ENCODE peak calls at places on chromosomes 5 and 9, in eight cellular contexts. B, A, P, E, L, W, J and H are unnamed samples.
A peak's percentile ranks its signal among the peaks of the same experiment; 100 is the strongest.

GRCh38 chr5:1118738-1119137 is 6.9 kb upstream of the SLC12A7 start:
- DNase-seq in B (peak; percentile 59), A (no peak), P (no peak), E (no peak), L (no peak), W (no peak), J (no peak), H (peak; percentile 38)

GRCh38 chr5:131532016-131532640 is 102.9 kb downstream of the RAPGEF6 start:
- DNase-seq in B (no peak), A (no peak), P (peak; percentile 70), E (no peak), L (no peak), W (no peak), J (no peak), H (no peak)

GRCh38 chr5:28301676-28302075 is 1263.3 kb upstream of the CDH9 start:
- DNase-seq in B (no peak), A (no peak), P (no peak), E (no peak), L (no peak), W (no peak), J (no peak), H (peak; percentile 9)

GRCh38 chr5:43422143-43422542 is 10.0 kb upstream of the CCL28 start:
- DNase-seq in B (peak; percentile 22), A (no peak), P (no peak), E (no peak), L (no peak), W (no peak), J (peak; percentile 17), H (peak; percentile 35)

GRCh38 chr5:143258559-143259253 is 144.8 kb downstream of the NR3C1 start:
- DNase-seq in B (no peak), A (no peak), P (no peak), E (no peak), L (no peak), W (no peak), J (no peak), H (peak; percentile 45)

GRCh38 chr9:107732781-107733529 is 243.4 kb upstream of the KLF4 start:
- DNase-seq in B (no peak), A (no peak), P (no peak), E (no peak), L (no peak), W (peak; percentile 65), J (no peak), H (peak; percentile 85)

GRCh38 chr9:109707355-109707754 is 72.6 kb upstream of the PALM2AKAP2 start:
- DNase-seq in B (no peak), A (no peak), P (no peak), E (no peak), L (no peak), W (no peak), J (no peak), H (no peak)

GRCh38 chr5:24407486-24407885 is 237.3 kb downstream of the CDH10 start:
- DNase-seq in B (no peak), A (no peak), P (no peak), E (no peak), L (no peak), W (no peak), J (no peak), H (no peak)